ENCODE peak calls at places on chromosome 16, in nine cellular contexts. O is Peyer's patch, I is A673, N is esophagus muscularis mucosa, S is cardiac muscle cell, Q is BE2C, B is breast epithelium, F is esophagus squamous epithelium, R is lung. V is an unnamed sample. For H3K9me3 and H3K4me1, the result is how much of the 10 kb centered on the place peaks cover.

GRCh38 chr16:60337671-60338070 is 1603.6 kb upstream of the GOT2 start:
- DNase-seq in F (no peak), N (no peak), O (no peak), I (no peak), R (no peak), B (no peak), Q (no peak), S (no peak), V (no peak)

GRCh38 chr16:19548144-19548543 is 7.4 kb upstream of the VPS35L start:
- DNase-seq in F (no peak), B (no peak), R (no peak), O (no peak), Q (no peak), S (no peak), I (no peak), N (no peak), V (no peak)

GRCh38 chr16:86710602-86710950 is 132.2 kb downstream of the FOXL1 start:
- DNase-seq in B (no peak), F (no peak), Q (no peak), N (no peak), I (no peak), S (no peak), R (no peak), O (no peak), V (no peak)

GRCh38 chr16:88957887-88958577 is 19.0 kb downstream of the CBFA2T3 start:
- DNase-seq in O (peak), F (no peak), N (no peak), B (no peak), S (no peak), R (no peak), Q (no peak), I (no peak), V (no peak)

GRCh38 chr16:57169327-57169726 is 16.5 kb downstream of the PSME3IP1 start:
- DNase-seq in B (no peak), F (no peak), O (no peak), I (no peak), N (no peak), R (no peak), S (no peak), Q (no peak), V (no peak)

GRCh38 chr16:52050418-52050817 is 496.5 kb downstream of the TOX3 start:
- DNase-seq in R (no peak), Q (no peak), N (no peak), S (no peak), F (no peak), O (no peak), B (no peak), I (no peak), V (no peak)

GRCh38 chr16:60776311-60776710 is 1259.9 kb downstream of the CDH8 start:
- DNase-seq in N (no peak), I (no peak), F (no peak), O (no peak), Q (no peak), R (no peak), S (no peak), B (no peak), V (no peak)

GRCh38 chr16:48054881-48055601 is 100.8 kb downstream of the ABCC12 start:
- DNase-seq in Q (peak), F (no peak), R (peak), S (peak), I (peak), O (no peak), B (no peak), N (no peak), V (no peak)

GRCh38 chr16:87391324-87391949 is 699 bp upstream of the MAP1LC3B start:
- DNase-seq in B (peak), Q (peak), O (no peak), R (peak), I (peak), S (peak), N (no peak), F (no peak), V (no peak)

GRCh38 chr16:23333034-23333579 is 31.0 kb downstream of the SCNN1B start:
- DNase-seq in S (no peak), R (no peak), F (no peak), I (peak), N (no peak), B (no peak), Q (no peak), O (no peak), V (no peak)

GRCh38 chr16:51636913-51637743 is 486.1 kb upstream of the SALL1 start:
- DNase-seq in O (no peak), B (no peak), N (no peak), R (no peak), Q (no peak), S (no peak), I (peak), F (no peak), V (no peak)

GRCh38 chr16:63618896-63619295 is 1503.0 kb downstream of the CDH11 start:
- DNase-seq in B (no peak), S (no peak), O (no peak), Q (no peak), R (no peak), N (no peak), F (no peak), I (no peak), V (no peak)

GRCh38 chr16:79334127-79334526 is 266.4 kb downstream of the MAF start:
- DNase-seq in I (peak), N (no peak), B (no peak), Q (no peak), O (no peak), F (no peak), R (no peak), S (peak), V (no peak)

GRCh38 chr16:35687781-35688180 is 2228.4 kb downstream of the TP53TG3F start:
- DNase-seq in B (no peak), S (no peak), I (no peak), O (no peak), R (no peak), N (no peak), F (no peak), Q (no peak), V (no peak)
- H3K9me3 ChIP-seq in B (half or more), S (under half), I (half or more), O (under half), R (under half), N (under half), F (under half), Q (under half), V (under half)

GRCh38 chr16:75231570-75231969 is 12.8 kb downstream of the CTRB1 start:
- DNase-seq in R (no peak), N (no peak), B (no peak), O (no peak), Q (no peak), I (no peak), F (no peak), S (no peak), V (no peak)
- H3K4me1 ChIP-seq in R (under half), N (under half), B (under half), O (under half), Q (under half), I (under half), F (under half), S (under half), V (under half)

GRCh38 chr16:69567031-69567680 is 1.4 kb downstream of the NFAT5 start:
- DNase-seq in R (no peak), F (no peak), S (peak), I (peak), Q (no peak), O (no peak), N (no peak), B (no peak), V (no peak)
- TF ChIP-seq CTCF in R (no peak), F (peak), S (peak), I (peak), Q (peak), O (no peak), N (no peak), B (peak), V (peak)

GRCh38 chr16:3413730-3414379 is 12.8 kb downstream of the ZNF174 start:
- DNase-seq in R (no peak), Q (peak), F (no peak), S (no peak), I (no peak), O (no peak), B (no peak), N (no peak), V (no peak)
- H3K9me3 ChIP-seq in R (half or more), Q (under half), F (half or more), S (under half), I (half or more), O (under half), B (half or more), N (half or more), V (half or more)

GRCh38 chr16:4412854-4413253 is 3.5 kb downstream of the CORO7 start:
- DNase-seq in N (no peak), F (no peak), I (no peak), O (no peak), B (no peak), R (no peak), Q (no peak), S (no peak), V (no peak)
- H3K4me1 ChIP-seq in N (under half), F (under half), I (under half), O (under half), B (under half), R (under half), Q (under half), S (under half), V (under half)

GRCh38 chr16:75760018-75760519 is 33.8 kb upstream of the CPHXL start:
- DNase-seq in Q (no peak), I (no peak), B (no peak), N (no peak), R (no peak), F (no peak), S (no peak), O (no peak), V (no peak)
- TF ChIP-seq CTCF in Q (no peak), I (no peak), B (no peak), N (no peak), R (no peak), F (no peak), S (no peak), O (no peak), V (no peak)

DNA sequence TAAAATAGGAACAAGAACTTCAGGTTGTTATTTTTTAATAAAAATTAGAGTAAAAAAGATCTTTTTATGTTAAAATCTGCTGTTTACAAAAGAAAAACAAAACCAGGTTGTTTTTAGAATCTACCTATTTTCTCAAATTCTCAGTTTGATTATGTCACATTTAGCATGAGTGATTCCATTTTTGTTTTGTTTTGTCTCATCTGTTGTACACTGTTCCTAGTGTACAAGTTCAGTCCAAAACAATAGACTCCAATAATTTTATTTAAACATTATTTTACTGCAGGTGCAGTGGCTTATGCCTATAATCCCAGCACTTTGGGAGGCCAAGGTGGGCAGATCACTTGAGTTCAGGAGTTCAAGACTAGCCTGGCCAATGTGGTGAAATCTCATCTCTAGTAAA is 2142.7 kb downstream of the TP53TG3F start:
- DNase-seq in I (no peak), N (no peak), Q (no peak), B (no peak), F (no peak), R (no peak), S (no peak), O (no peak), V (no peak)
- H3K9me3 ChIP-seq in I (under half), N (under half), Q (under half), B (under half), F (under half), R (under half), S (under half), O (under half), V (under half)

V was measured in ascending aorta.